ENCODE peak calls at places on chromosomes 3 and 15, in five cellular contexts. One of them, this sample, is unnamed.

GRCh38 chr15:87877114-87877810 is 379.3 kb downstream of the NTRK3 start:
- DNase-seq in prostate gland: no peak
- DNase-seq in sigmoid colon: no peak
- DNase-seq in SK-N-SH: peak; percentile 58
- DNase-seq in stomach: no peak
- DNase-seq in this sample: no peak

GRCh38 chr15:35305031-35305555 is 220.0 kb upstream of the NANOGP8 start:
- DNase-seq in stomach: no peak
- DNase-seq in sigmoid colon: no peak
- DNase-seq in prostate gland: no peak
- DNase-seq in SK-N-SH: no peak
- DNase-seq in this sample: no peak

GRCh38 chr3:52437326-52438103 is 7.4 kb downstream of the SEMA3G start:
- DNase-seq in prostate gland: peak; percentile 27
- DNase-seq in sigmoid colon: no peak
- DNase-seq in stomach: peak; percentile 82
- DNase-seq in SK-N-SH: no peak
- DNase-seq in this sample: peak; percentile 69

GRCh38 chr15:38263996-38264395 is 11.4 kb downstream of the SPRED1 start:
- DNase-seq in stomach: no peak
- DNase-seq in sigmoid colon: no peak
- DNase-seq in prostate gland: no peak
- DNase-seq in SK-N-SH: no peak
- DNase-seq in this sample: no peak

GRCh38 chr3:99777210-99777549 is 40.5 kb upstream of the CMSS1 start:
- DNase-seq in prostate gland: no peak
- DNase-seq in stomach: no peak
- DNase-seq in SK-N-SH: no peak
- DNase-seq in sigmoid colon: no peak
- DNase-seq in this sample: no peak

GRCh38 chr3:192188218-192188835 is 539.0 kb downstream of the FGF12 start:
- DNase-seq in prostate gland: peak; percentile 36
- DNase-seq in sigmoid colon: no peak
- DNase-seq in stomach: peak; percentile 68
- DNase-seq in SK-N-SH: peak; percentile 47
- DNase-seq in this sample: peak; percentile 28

GRCh38 chr3:179036626-179037300 is 34.8 kb downstream of the ZMAT3 start:
- DNase-seq in prostate gland: no peak
- DNase-seq in SK-N-SH: no peak
- DNase-seq in sigmoid colon: no peak
- DNase-seq in stomach: no peak
- DNase-seq in this sample: no peak

GRCh38 chr15:40859206-40859851 is 14.7 kb downstream of the RHOV start:
- DNase-seq in SK-N-SH: peak; percentile 84
- DNase-seq in sigmoid colon: no peak
- DNase-seq in prostate gland: peak; percentile 79
- DNase-seq in stomach: peak; percentile 89
- DNase-seq in this sample: peak; percentile 92

GRCh38 chr3:120348065-120348980 is 831 bp downstream of the LRRC58 start:
- DNase-seq in sigmoid colon: no peak
- DNase-seq in prostate gland: no peak
- DNase-seq in SK-N-SH: peak; percentile 36
- DNase-seq in stomach: no peak
- DNase-seq in this sample: no peak

GRCh38 chr3:134369861-134370596 is 4.2 kb downstream of the AMOTL2 start:
- DNase-seq in sigmoid colon: peak; percentile 28
- DNase-seq in prostate gland: no peak
- DNase-seq in SK-N-SH: no peak
- DNase-seq in stomach: no peak
- DNase-seq in this sample: no peak

GRCh38 chr3:131421301-131421700 is 39.7 kb downstream of the NUDT16 start:
- DNase-seq in stomach: no peak
- DNase-seq in SK-N-SH: no peak
- DNase-seq in prostate gland: no peak
- DNase-seq in sigmoid colon: no peak
- DNase-seq in this sample: no peak

DNA sequence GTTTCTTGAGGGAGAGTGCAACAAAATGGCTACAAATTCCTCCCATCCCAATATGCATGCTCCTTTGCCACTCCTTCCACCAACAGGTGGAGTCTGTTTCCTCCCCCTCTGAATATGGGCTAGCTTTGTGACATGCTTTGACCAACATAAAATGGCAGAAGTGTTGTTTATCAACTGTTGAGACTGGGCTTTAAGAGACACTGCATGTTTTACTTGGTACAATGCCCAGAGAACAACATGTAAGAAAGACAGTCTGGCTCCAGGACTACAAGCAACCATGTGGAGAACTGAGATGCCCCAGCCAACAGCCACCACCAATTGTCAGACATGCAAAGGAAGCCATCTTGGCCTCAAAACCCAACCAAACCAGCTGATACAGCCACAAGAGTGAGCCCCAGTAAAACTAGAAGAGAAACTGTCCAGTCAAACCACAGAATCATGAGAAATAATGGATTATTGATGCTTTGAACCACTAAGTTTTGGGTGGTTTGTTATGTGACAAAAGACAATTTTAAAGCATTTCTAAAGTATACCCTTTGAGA is 40.5 kb downstream of the NUDT16 start:
- DNase-seq in prostate gland: peak; percentile 13
- DNase-seq in sigmoid colon: no peak
- DNase-seq in SK-N-SH: no peak
- DNase-seq in stomach: no peak
- DNase-seq in this sample: no peak
- H3K27ac ChIP-seq in prostate gland: no peak overlapping the region
- H3K27ac ChIP-seq in sigmoid colon: no peak overlapping the region
- H3K27ac ChIP-seq in SK-N-SH: no peak overlapping the region
- H3K27ac ChIP-seq in stomach: no peak overlapping the region
- H3K27ac ChIP-seq in this sample: no peak overlapping the region

GRCh38 chr3:82494977-82495489 is 733.6 kb upstream of the GBE1 start:
- DNase-seq in stomach: no peak
- DNase-seq in prostate gland: no peak
- DNase-seq in SK-N-SH: no peak
- DNase-seq in sigmoid colon: no peak
- DNase-seq in this sample: no peak

GRCh38 chr3:82496890-82497560 is 735.6 kb upstream of the GBE1 start:
- DNase-seq in sigmoid colon: no peak
- DNase-seq in stomach: no peak
- DNase-seq in prostate gland: no peak
- DNase-seq in SK-N-SH: peak; percentile 14
- DNase-seq in this sample: no peak

GRCh38 chr3:82498186-82498585 is 736.7 kb upstream of the GBE1 start:
- DNase-seq in sigmoid colon: no peak
- DNase-seq in prostate gland: no peak
- DNase-seq in stomach: no peak
- DNase-seq in SK-N-SH: no peak
- DNase-seq in this sample: no peak

GRCh38 chr3:82493858-82494257 is 732.4 kb upstream of the GBE1 start:
- DNase-seq in stomach: no peak
- DNase-seq in SK-N-SH: no peak
- DNase-seq in sigmoid colon: no peak
- DNase-seq in prostate gland: no peak
- DNase-seq in this sample: no peak

GRCh38 chr3:82495655-82496054 is 734.2 kb upstream of the GBE1 start:
- DNase-seq in stomach: no peak
- DNase-seq in sigmoid colon: no peak
- DNase-seq in prostate gland: no peak
- DNase-seq in SK-N-SH: no peak
- DNase-seq in this sample: no peak
- TF ChIP-seq POLR2AphosphoS5 in stomach: no peak
- TF ChIP-seq POLR2AphosphoS5 in sigmoid colon: no peak
- TF ChIP-seq POLR2AphosphoS5 in prostate gland: no peak
- TF ChIP-seq POLR2AphosphoS5 in SK-N-SH: no peak
- TF ChIP-seq POLR2AphosphoS5 in this sample: no peak

GRCh38 chr3:4722103-4722502 is 229.0 kb downstream of the ITPR1 start:
- DNase-seq in SK-N-SH: peak; percentile 37
- DNase-seq in prostate gland: peak; percentile 43
- DNase-seq in sigmoid colon: no peak
- DNase-seq in stomach: no peak
- DNase-seq in this sample: peak; percentile 57
- TF ChIP-seq CTCF in SK-N-SH: peak; percentile 53
- TF ChIP-seq CTCF in prostate gland: peak; percentile 62
- TF ChIP-seq CTCF in sigmoid colon: no peak
- TF ChIP-seq CTCF in stomach: no peak
- TF ChIP-seq CTCF in this sample: peak; percentile 34

GRCh38 chr3:25469609-25470008 is 41.5 kb downstream of the RARB start:
- DNase-seq in stomach: no peak
- DNase-seq in SK-N-SH: no peak
- DNase-seq in sigmoid colon: no peak
- DNase-seq in prostate gland: no peak
- DNase-seq in this sample: no peak
- H3K27ac ChIP-seq in stomach: peak overlapping the region; percentile 66
- H3K27ac ChIP-seq in SK-N-SH: peak overlapping the region; percentile 89
- H3K27ac ChIP-seq in sigmoid colon: peak overlapping the region; percentile 49
- H3K27ac ChIP-seq in prostate gland: no peak overlapping the region
- H3K27ac ChIP-seq in this sample: peak overlapping the region; percentile 68

This sample was measured in transverse colon.